ENCODE peak calls at places on chromosomes 2 and 18, in seven cellular contexts. S is spleen; O is GM12864; T is T1000; X is upper lobe of left lung; K is activated naive CD4-positive, alpha-beta T cell; C is WTC11. M is an unnamed sample.

GRCh38 chr2:17518212-17519154 is at the start of gene RAD51AP2:
- DNase-seq in S (peak; percentile 73), O (peak; percentile 56), T (peak; percentile 82), X (peak; percentile 67), K (no peak), C (peak; percentile 82), M (peak; percentile 88)

GRCh38 chr2:1588994-1589611 is 155.2 kb downstream of the PXDN start:
- DNase-seq in S (no peak), O (no peak), T (no peak), X (no peak), K (no peak), C (no peak), M (no peak)

GRCh38 chr2:169798397-169798717 is 314 bp upstream of the SSB start:
- DNase-seq in S (no peak), O (no peak), T (no peak), X (no peak), K (no peak), C (no peak), M (peak; percentile 44)

GRCh38 chr2:95361216-95361980 is 41.1 kb upstream of the FAHD2A start:
- DNase-seq in S (peak; percentile 30), O (no peak), T (no peak), X (peak; percentile 17), K (no peak), C (no peak), M (no peak)

GRCh38 chr2:237324446-237325236 is 89.3 kb downstream of the COL6A3 start:
- DNase-seq in S (no peak), O (no peak), T (no peak), X (no peak), K (no peak), C (no peak), M (peak; percentile 63)

GRCh38 chr2:2743164-2743571 is 412.1 kb upstream of the MYT1L start:
- DNase-seq in S (peak; percentile 69), O (no peak), T (no peak), X (no peak), K (no peak), C (no peak), M (no peak)

GRCh38 chr18:48330016-48330991 is 78.9 kb downstream of the ZBTB7C start:
- DNase-seq in S (peak; percentile 43), O (no peak), T (peak; percentile 9), X (no peak), K (no peak), C (no peak), M (peak; percentile 99)

GRCh38 chr2:188902906-188903305 is 71.3 kb upstream of the COL3A1 start:
- DNase-seq in S (no peak), O (no peak), T (no peak), X (no peak), K (no peak), C (no peak), M (peak; percentile 58)

GRCh38 chr2:29011650-29012060 is 30.6 kb downstream of the TOGARAM2 start:
- DNase-seq in S (peak; percentile 92), O (no peak), T (no peak), X (peak; percentile 84), K (peak; percentile 68), C (no peak), M (peak; percentile 92)

GRCh38 chr18:80127635-80128034 is 18.6 kb downstream of the ADNP2 start:
- DNase-seq in S (no peak), O (no peak), T (no peak), X (no peak), K (no peak), C (no peak), M (no peak)

GRCh38 chr2:144666032-144666431 is 146.1 kb upstream of the ZEB2 start:
- DNase-seq in S (no peak), O (no peak), T (no peak), X (no peak), K (no peak), C (no peak), M (no peak)

GRCh38 chr2:64036343-64036742 is 17.1 kb upstream of the VPS54 start:
- DNase-seq in S (no peak), O (no peak), T (no peak), X (no peak), K (no peak), C (no peak), M (peak; percentile 44)

GRCh38 chr2:120991401-120991800 is 255.7 kb downstream of the GLI2 start:
- DNase-seq in S (peak; percentile 50), O (no peak), T (no peak), X (no peak), K (no peak), C (no peak), M (no peak)

GRCh38 chr2:205712508-205712907 is 30.2 kb downstream of the NRP2 start:
- DNase-seq in S (no peak), O (no peak), T (no peak), X (no peak), K (no peak), C (no peak), M (peak; percentile 25)

GRCh38 chr18:74521068-74521725 is 13.1 kb upstream of the CNDP1 start:
- DNase-seq in S (peak; percentile 53), O (no peak), T (no peak), X (no peak), K (no peak), C (no peak), M (no peak)

GRCh38 chr18:3016584-3017292 is 3.8 kb upstream of the LPIN2 start:
- DNase-seq in S (no peak), O (no peak), T (no peak), X (no peak), K (no peak), C (no peak), M (no peak)

GRCh38 chr18:9854801-9855676 is 30.7 kb upstream of the TXNDC2 start:
- DNase-seq in S (no peak), O (no peak), T (no peak), X (peak; percentile 70), K (no peak), C (no peak), M (no peak)

GRCh38 chr2:8676191-8676914 is 5.5 kb upstream of the ID2 start:
- DNase-seq in S (peak; percentile 87), O (no peak), T (no peak), X (peak; percentile 71), K (no peak), C (peak; percentile 48), M (peak; percentile 82)

GRCh38 chr2:150878347-150878746 is 383.3 kb downstream of the RBM43 start:
- DNase-seq in S (no peak), O (no peak), T (peak; percentile 17), X (no peak), K (no peak), C (no peak), M (peak; percentile 3)

GRCh38 chr18:63892544-63892943 is 5.0 kb downstream of the SERPINB2 start:
- DNase-seq in S (no peak), O (no peak), T (no peak), X (no peak), K (no peak), C (no peak), M (no peak)

GRCh38 chr2:190599546-190600220 is 49.2 kb upstream of the NAB1 start:
- DNase-seq in S (no peak), O (no peak), T (no peak), X (no peak), K (no peak), C (no peak), M (no peak)

GRCh38 chr18:3130344-3130743 is 89.4 kb downstream of the MYOM1 start:
- DNase-seq in S (no peak), O (no peak), T (no peak), X (no peak), K (no peak), C (no peak), M (no peak)

GRCh38 chr2:203018181-203018580 is 3.5 kb downstream of the NBEAL1 start:
- DNase-seq in S (no peak), O (no peak), T (no peak), X (no peak), K (no peak), C (no peak), M (no peak)

GRCh38 chr2:29014811-29015414 is 33.8 kb downstream of the TOGARAM2 start:
- DNase-seq in S (peak; percentile 90), O (no peak), T (no peak), X (peak; percentile 63), K (peak; percentile 55), C (no peak), M (no peak)

GRCh38 chr18:3482258-3482657 is 32.3 kb downstream of the TGIF1 start:
- DNase-seq in S (no peak), O (no peak), T (no peak), X (no peak), K (no peak), C (no peak), M (no peak)

GRCh38 chr18:13500891-13501887 is 225.2 kb downstream of the FAM210A start:
- DNase-seq in S (no peak), O (no peak), T (no peak), X (peak; percentile 42), K (no peak), C (no peak), M (peak; percentile 23)

GRCh38 chr2:178266445-178266844 is 72.1 kb downstream of the OSBPL6 start:
- DNase-seq in S (no peak), O (no peak), T (no peak), X (no peak), K (no peak), C (no peak), M (no peak)

GRCh38 chr2:111202266-111203040 is 81.7 kb downstream of the BCL2L11 start:
- DNase-seq in S (no peak), O (no peak), T (no peak), X (no peak), K (no peak), C (no peak), M (no peak)

GRCh38 chr2:85583667-85584353 is 421 bp upstream of the VAMP5 start:
- DNase-seq in S (no peak), O (no peak), T (no peak), X (no peak), K (peak; percentile 11), C (no peak), M (no peak)

GRCh38 chr2:134193774-134194173 is 60.1 kb upstream of the MGAT5 start:
- DNase-seq in S (no peak), O (no peak), T (no peak), X (no peak), K (no peak), C (no peak), M (no peak)

GRCh38 chr2:88059979-88060906 is 4.7 kb upstream of the KRCC1 start:
- DNase-seq in S (no peak), O (no peak), T (peak; percentile 6), X (peak; percentile 27), K (no peak), C (peak; percentile 22), M (peak; percentile 87)

GRCh38 chr18:1350931-1351450 is 446.3 kb downstream of the ADCYAP1 start:
- DNase-seq in S (no peak), O (no peak), T (no peak), X (no peak), K (no peak), C (no peak), M (no peak)

GRCh38 chr2:20618886-20619521 is 31.9 kb downstream of the HS1BP3 start:
- DNase-seq in S (peak; percentile 73), O (no peak), T (no peak), X (peak; percentile 21), K (no peak), C (no peak), M (no peak)

GRCh38 chr2:208999911-209000310 is 423.9 kb upstream of the MAP2 start:
- DNase-seq in S (no peak), O (no peak), T (no peak), X (no peak), K (no peak), C (no peak), M (no peak)

GRCh38 chr18:48973731-48974130 is 23.0 kb upstream of the SMAD7 start:
- DNase-seq in S (no peak), O (no peak), T (no peak), X (no peak), K (no peak), C (no peak), M (no peak)

GRCh38 chr2:222734690-222735014 is 63.2 kb downstream of the MOGAT1 start:
- DNase-seq in S (no peak), O (peak; percentile 45), T (no peak), X (no peak), K (no peak), C (no peak), M (no peak)

GRCh38 chr2:47069628-47070154 is 85.4 kb downstream of the STPG4 start:
- DNase-seq in S (no peak), O (no peak), T (no peak), X (peak; percentile 86), K (no peak), C (peak; percentile 79), M (peak; percentile 23)

M was measured in DMS53.